ENCODE peak calls at places on chromosomes 3 and 15, in four cellular contexts. E, L, I and B are unnamed samples.

GRCh38 chr3:140724856-140725812 is 47.3 kb downstream of the TRIM42 start:
- DNase-seq in E (no peak), I (no peak), L (no peak), B (no peak)

GRCh38 chr3:2303567-2303966 is 204.9 kb downstream of the CNTN4 start:
- DNase-seq in I (peak), L (no peak), E (peak), B (peak)

GRCh38 chr3:185549651-185550111 is 2.7 kb downstream of the LIPH start:
- DNase-seq in I (peak), E (no peak), L (peak), B (peak)

GRCh38 chr15:82174471-82174870 is 88.1 kb downstream of the EFL1 start:
- DNase-seq in L (peak), E (no peak), I (no peak), B (peak)

GRCh38 chr3:9951962-9952805 is at the start of gene PRRT3:
- DNase-seq in I (peak), E (no peak), L (peak), B (peak)

GRCh38 chr3:179812096-179812382 is 159.2 kb downstream of the USP13 start:
- DNase-seq in I (no peak), L (no peak), E (no peak), B (no peak)

GRCh38 chr15:96325579-96326331 is 4.7 kb upstream of the NR2F2 start:
- DNase-seq in I (peak), E (no peak), L (no peak), B (peak)

GRCh38 chr3:190862209-190863118 is at the start of gene GMNC:
- DNase-seq in I (peak), L (peak), E (peak), B (peak)

GRCh38 chr15:43517354-43518072 is at the start of gene MAP1A:
- DNase-seq in E (peak), L (peak), I (peak), B (peak)

GRCh38 chr3:151085889-151086483 is 522 bp downstream of the MED12L start:
- DNase-seq in E (peak), L (no peak), I (no peak), B (no peak)

GRCh38 chr15:63630036-63630751 is 33.0 kb downstream of the FBXL22 start:
- DNase-seq in I (no peak), E (no peak), L (no peak), B (no peak)

DNA sequence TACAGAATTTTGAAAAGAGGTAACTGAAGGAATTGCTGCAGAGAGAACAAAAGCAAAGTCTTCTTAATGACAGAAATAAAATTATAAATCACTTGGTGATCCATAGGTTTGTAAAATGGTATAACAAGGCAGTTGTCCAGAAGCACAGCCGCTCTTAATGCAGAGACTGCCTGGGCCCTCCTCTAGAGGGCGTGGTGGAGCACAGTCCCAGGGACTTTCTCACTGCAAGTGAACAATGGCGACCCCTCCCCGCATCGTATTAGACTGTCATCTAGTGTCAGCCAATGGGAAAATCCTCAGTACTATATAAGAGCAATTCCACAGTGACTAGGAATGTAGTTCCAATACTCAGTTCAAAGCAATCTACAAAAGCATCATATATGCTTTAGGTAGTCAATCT is 26.4 kb upstream of the ZBED2 start:
- DNase-seq in L (no peak), I (peak), E (no peak), B (no peak)
- TF ChIP-seq CTCF in L (peak), I (peak), E (peak), B (peak)

DNA sequence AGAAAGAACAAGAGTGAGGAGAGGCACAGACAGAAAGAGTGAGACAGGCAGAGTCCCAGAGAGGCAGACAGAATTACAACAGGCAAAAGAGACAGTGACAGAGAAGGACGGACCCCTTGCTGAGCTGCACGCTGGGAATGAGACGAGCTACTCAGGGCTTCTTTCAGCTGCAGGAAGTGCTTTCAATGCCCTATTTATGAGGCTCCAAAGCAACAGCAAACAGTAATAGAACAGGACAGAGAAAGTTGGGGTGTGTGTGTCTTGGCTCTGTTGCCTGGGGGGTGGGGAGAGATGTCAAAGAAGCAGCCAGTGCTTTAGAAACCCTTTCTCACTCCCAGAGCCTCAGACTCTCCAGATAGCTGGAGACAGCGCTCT is 502 bp upstream of the TIMP4 start:
- DNase-seq in E (no peak), I (peak), L (no peak), B (peak)
- H3K4me3 ChIP-seq in E (peak), I (peak), L (no peak), B (peak)

GRCh38 chr15:67065531-67066005 is at the start of gene SMAD3:
- DNase-seq in E (peak), L (peak), I (peak), B (peak)
- TF ChIP-seq CTCF in E (no peak), L (peak), I (no peak), B (no peak)

DNA sequence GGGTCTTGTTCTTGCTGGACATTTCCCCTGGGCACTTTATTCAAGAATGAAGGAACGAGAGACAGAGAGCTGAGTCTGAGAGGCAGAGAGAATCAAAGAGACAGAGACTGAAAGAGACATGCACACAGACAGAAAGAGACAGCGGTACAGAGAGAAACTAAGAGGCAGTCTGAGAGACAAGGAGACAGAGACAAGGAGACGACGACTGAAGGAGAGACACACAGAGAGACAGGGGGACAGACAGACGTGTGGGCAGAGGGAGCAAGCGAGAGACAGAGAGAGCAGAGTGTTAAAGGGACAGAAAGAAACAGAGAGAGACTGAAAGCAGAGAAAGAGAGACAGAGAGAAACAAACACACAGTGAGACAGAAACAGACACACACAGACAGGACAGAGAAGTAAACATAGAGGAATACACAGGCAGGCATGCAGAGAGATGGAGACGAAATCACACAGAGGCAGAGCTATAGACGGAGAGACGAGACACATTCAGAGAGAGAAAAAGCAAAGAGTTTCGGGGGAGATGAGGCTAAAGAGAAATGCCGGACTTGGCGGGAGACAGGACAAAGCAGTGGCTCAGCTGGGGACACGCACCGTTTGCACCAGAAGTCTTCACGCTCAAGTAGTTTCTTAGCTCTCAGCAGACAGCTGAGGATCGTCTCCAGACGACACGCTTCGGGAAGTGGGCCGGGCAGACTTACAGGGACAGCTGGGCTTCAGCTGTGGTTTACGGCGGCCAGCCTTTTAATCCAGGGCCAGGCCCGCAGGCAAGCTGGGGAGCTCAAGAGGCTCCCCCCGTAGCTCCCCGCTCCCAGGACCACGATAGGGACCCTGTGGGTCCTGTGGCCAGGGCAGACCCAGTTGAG is 56.0 kb upstream of the DLG1 start:
- DNase-seq in E (peak), L (peak), I (peak), B (peak)
- H3K4me3 ChIP-seq in E (no peak), L (peak), I (no peak), B (peak)

GRCh38 chr3:13772885-13773745 is 106.8 kb downstream of the WNT7A start:
- DNase-seq in I (no peak), L (no peak), E (no peak), B (no peak)

GRCh38 chr3:13771496-13771895 is 108.4 kb downstream of the WNT7A start:
- DNase-seq in I (no peak), E (no peak), L (no peak), B (no peak)

GRCh38 chr3:13772321-13772745 is 107.5 kb downstream of the WNT7A start:
- DNase-seq in L (no peak), E (no peak), I (no peak), B (no peak)

GRCh38 chr3:13780432-13781173 is 99.3 kb downstream of the WNT7A start:
- DNase-seq in L (no peak), E (no peak), I (no peak), B (no peak)

DNA sequence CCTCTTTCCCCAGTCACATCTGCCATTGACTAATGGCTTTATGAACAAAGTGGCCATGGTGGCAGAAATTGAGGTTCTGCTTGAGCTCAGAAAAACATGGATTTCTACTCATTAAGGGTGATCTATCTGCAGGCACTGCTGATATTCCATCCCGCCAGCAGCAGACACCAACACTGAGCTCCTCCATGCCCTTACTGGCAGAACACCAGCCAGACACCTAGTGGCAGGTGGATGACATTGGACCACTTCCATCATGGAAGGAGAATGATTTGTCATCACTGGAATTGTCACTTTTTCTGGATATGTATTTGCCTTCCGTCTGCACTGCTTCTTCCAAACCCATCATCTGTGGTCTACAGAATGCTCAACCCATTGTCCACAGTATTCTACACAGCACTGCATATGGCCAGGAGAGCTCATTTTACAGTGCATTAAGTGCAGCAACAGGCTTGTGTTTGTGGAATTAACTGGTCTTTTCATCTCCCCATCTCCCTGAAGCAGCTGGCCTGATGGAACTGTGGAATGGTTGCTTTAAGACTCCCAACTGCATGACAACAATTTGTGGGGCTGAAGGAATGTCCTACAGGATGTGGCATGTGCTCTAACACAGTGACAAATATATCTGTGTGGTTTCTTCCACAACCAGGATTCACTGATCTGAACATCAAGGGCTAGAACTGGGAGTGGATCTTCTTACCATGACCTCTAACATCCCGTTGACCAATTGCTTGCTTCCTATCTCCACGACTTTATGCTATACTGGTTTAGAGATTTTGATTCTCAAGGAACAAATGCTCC is 103.4 kb downstream of the WNT7A start:
- DNase-seq in I (no peak), L (no peak), E (no peak), B (no peak)
- TF ChIP-seq CTCF in I (no peak), L (no peak), E (no peak), B (no peak)